ENCODE peak calls at places on chromosomes 3 and 15, in seven cellular contexts. F, T, M, S, K, B and I are unnamed samples.

GRCh38 chr15:99315636-99316035 is 64.4 kb downstream of the LRRC28 start:
- DNase-seq in S (no peak), F (no peak), B (no peak), M (no peak), T (no peak), K (no peak), I (no peak)

GRCh38 chr3:171906951-171907676 is 64.0 kb downstream of the TMEM212 start:
- DNase-seq in B (no peak), M (no peak), T (no peak), S (no peak), F (no peak), K (no peak), I (no peak)

GRCh38 chr3:64354221-64354620 is 129.0 kb upstream of the PRICKLE2 start:
- DNase-seq in S (no peak), T (no peak), M (no peak), B (no peak), F (no peak), K (no peak), I (no peak)

GRCh38 chr15:68055224-68055705 is 1.1 kb downstream of the PIAS1 start:
- DNase-seq in S (no peak), K (no peak), T (no peak), M (peak), B (peak), F (no peak), I (peak)

GRCh38 chr15:88835646-88836045 is 32.4 kb downstream of the ACAN start:
- DNase-seq in F (no peak), T (no peak), K (no peak), B (peak), S (no peak), M (peak), I (no peak)

GRCh38 chr3:151550642-151551041 is 89.8 kb upstream of the IGSF10 start:
- DNase-seq in M (no peak), S (no peak), T (no peak), F (no peak), K (no peak), B (no peak), I (no peak)

GRCh38 chr3:19216669-19217337 is 68.5 kb downstream of the KCNH8 start:
- DNase-seq in K (no peak), S (no peak), B (peak), M (no peak), F (no peak), T (peak), I (no peak)

GRCh38 chr3:119794971-119795612 is 13.2 kb downstream of the NR1I2 start:
- DNase-seq in T (peak), M (peak), B (peak), K (no peak), S (no peak), F (peak), I (no peak)

GRCh38 chr3:196198771-196199753 is 12.1 kb downstream of the ZDHHC19 start:
- DNase-seq in F (no peak), K (no peak), M (no peak), S (no peak), T (no peak), B (peak), I (no peak)

GRCh38 chr3:157444789-157445188 is 8.1 kb downstream of the PTX3 start:
- DNase-seq in M (peak), K (no peak), T (no peak), B (no peak), F (no peak), S (no peak), I (no peak)

GRCh38 chr3:157443873-157444770 is 7.5 kb downstream of the PTX3 start:
- DNase-seq in M (peak), T (no peak), B (no peak), S (no peak), K (no peak), F (no peak), I (no peak)

GRCh38 chr3:157445897-157446296 is 9.2 kb downstream of the PTX3 start:
- DNase-seq in F (no peak), K (no peak), T (no peak), S (no peak), B (peak), M (peak), I (no peak)

GRCh38 chr3:157442729-157443128 is 6.1 kb downstream of the PTX3 start:
- DNase-seq in S (no peak), B (no peak), M (peak), F (no peak), K (no peak), T (no peak), I (no peak)

GRCh38 chr3:157447026-157447694 is 10.5 kb downstream of the PTX3 start:
- DNase-seq in F (no peak), K (no peak), S (no peak), M (peak), T (no peak), B (peak), I (no peak)
- TF ChIP-seq CTCF in F (peak), K (no peak), S (no peak), M (peak), T (no peak), B (peak), I (no peak)

GRCh38 chr15:91289324-91289723 is 189.3 kb downstream of the SV2B start:
- DNase-seq in B (no peak), K (no peak), F (no peak), M (no peak), S (no peak), T (no peak), I (no peak)
- TF ChIP-seq CTCF in B (no peak), K (no peak), F (no peak), M (no peak), S (no peak), T (no peak), I (peak)

DNA sequence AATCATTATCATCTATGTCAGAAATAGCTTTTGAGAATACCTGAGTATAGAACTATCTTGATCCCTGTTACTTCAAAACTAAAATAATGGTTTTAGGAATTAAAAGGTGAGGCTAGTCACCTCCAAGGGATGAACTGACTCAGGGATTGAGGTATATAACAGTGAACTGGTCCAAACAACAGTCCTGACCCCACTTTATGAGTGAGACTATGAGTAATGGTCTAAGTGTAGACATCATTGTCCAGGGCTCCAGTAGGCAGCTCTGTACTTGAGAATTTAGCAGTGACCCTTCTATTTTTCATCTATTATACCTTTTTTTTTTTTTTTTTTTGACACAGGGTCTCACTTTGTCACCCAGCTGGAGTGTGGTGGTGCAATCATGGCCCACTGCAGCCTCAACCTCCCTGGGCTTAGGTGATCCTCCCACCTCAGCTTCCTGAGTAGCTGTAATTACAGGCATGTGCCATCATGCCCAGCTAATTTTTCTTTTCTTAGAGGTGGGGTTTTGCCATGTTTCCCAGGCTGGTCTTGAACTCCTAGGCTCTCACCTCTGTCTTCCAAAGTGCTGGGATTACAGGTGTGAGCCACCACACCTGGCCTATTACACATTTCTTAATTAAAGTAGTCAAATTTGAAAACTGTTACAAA is 36.3 kb downstream of the MLH1 start:
- DNase-seq in T (no peak), K (no peak), M (no peak), S (no peak), F (no peak), B (no peak), I (no peak)
- TF ChIP-seq CTCF in T (no peak), K (no peak), M (no peak), S (no peak), F (no peak), B (no peak), I (no peak)

DNA sequence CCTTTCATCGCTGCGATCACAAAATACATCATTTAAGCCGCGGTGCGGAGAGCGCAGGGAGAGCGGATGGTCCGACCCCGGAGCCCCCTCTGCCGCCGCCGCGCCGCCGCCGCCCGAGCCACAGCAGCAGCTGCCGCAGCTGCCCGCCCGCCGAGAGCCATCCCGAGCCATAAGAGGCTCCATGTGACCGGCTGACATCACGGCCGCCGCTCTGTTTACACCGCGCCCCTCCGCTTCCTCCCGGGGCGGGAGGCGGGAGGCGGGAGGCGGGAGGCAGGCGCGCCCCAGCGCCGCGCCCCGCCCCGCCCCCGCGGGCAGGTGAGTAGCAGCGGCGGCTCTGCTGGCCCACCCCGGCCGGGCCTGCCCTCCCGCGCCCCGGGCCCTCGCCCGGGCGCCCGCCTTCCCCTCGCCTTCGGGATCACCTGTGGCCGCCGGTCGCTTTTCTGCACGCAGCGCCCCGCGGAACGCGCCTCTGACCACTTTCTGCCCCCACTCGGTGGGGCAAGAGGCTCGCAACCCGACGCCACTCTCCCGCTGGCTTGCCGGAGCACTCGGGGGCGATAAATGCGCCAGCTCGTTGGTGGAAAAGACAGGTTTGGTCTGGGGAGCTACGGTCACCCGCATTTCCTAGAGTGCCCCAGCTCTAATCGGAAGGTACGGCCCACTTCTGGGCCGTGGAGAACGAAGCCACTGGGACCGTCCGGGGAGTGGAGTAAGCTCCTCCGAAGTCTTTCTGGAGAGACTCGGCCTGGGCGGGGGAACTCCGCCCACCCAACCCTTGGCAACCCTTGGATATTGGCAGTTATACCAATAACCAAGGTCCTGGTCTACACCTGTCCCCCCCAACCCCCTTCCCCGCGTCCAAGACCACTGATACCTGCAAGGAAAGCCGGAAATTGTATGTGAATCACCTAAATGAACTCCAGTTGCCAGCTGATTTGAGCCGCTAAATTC is 113.7 kb upstream of the ICE2 start:
- DNase-seq in K (peak), S (peak), B (peak), F (peak), M (peak), T (peak), I (peak)
- TF ChIP-seq CTCF in K (no peak), S (no peak), B (no peak), F (no peak), M (no peak), T (no peak), I (peak)

DNA sequence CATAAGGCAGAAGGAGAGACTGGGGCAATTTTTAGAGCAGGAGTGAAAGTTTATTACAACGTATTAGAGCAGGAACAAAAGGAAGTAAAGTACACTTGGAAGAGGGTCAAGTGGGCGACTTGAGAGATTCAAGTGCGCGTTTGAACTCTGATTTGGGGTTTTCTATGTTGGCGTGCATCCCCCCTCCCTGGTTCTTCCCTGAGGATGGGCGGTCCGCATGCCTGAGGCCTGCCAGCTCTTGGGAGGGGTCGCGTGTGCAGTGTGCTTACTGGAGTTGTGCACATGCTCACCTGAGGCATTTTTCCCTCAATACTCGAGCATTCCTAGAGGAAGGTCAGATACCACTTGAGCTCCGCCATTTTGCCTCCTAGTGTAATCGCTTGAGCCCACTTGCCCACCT is 10.4 kb upstream of the CHAC1 start:
- DNase-seq in S (no peak), F (no peak), K (no peak), T (no peak), M (no peak), B (no peak), I (no peak)
- TF ChIP-seq CTCF in S (no peak), F (no peak), K (no peak), T (no peak), M (no peak), B (no peak), I (no peak)

GRCh38 chr15:63041402-63041977 is 1.1 kb upstream of the TPM1 start:
- DNase-seq in B (no peak), T (peak), S (no peak), M (no peak), K (no peak), F (no peak), I (no peak)

GRCh38 chr15:63040954-63041353 is 1.6 kb upstream of the TPM1 start:
- DNase-seq in S (no peak), K (no peak), F (no peak), M (no peak), T (peak), B (no peak), I (no peak)

GRCh38 chr15:63042879-63043340 is 363 bp downstream of the TPM1 start:
- DNase-seq in M (peak), S (no peak), F (peak), T (peak), K (no peak), B (peak), I (no peak)

GRCh38 chr15:63043391-63044076 is 987 bp downstream of the TPM1 start:
- DNase-seq in T (peak), B (no peak), S (peak), M (no peak), F (no peak), K (no peak), I (no peak)

GRCh38 chr15:63041982-63042878 is at the start of gene TPM1:
- DNase-seq in T (peak), F (peak), B (peak), S (peak), K (peak), M (peak), I (peak)
- TF ChIP-seq CTCF in T (peak), F (peak), B (no peak), S (no peak), K (no peak), M (no peak), I (no peak)

GRCh38 chr3:155753038-155753647 is 8.3 kb upstream of the PLCH1 start:
- DNase-seq in B (peak), K (no peak), M (peak), S (no peak), F (no peak), T (no peak), I (no peak)
- TF ChIP-seq CTCF in B (peak), K (no peak), M (peak), S (no peak), F (peak), T (peak), I (peak)

DNA sequence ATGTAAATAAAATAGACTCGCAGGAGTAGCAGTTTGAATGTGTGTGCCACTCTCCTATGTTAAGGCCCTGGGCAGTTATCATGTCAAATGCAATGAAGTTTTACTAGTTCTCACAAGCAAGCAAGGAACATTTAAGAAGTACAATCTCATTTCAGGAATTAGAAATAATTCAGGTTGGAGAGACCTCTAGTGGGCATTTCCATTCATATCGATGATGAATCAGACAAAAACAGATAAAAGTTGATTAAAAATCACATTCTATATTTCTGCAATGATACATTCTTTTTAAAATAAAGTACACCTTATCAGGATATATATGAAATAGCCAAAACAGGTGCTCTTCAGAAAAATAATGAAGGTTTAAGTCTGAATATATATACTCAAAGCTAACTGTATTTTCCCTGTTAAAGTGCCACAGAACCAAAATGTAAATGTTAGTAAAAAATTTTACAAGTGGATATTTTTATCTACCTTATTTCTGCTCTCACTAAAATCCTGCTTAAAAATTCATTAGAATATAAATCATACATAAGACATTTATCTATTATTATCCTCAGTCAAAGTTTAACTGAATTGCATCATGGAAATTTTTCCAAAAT is 492.4 kb upstream of the FRG2C start:
- DNase-seq in B (peak), K (no peak), F (no peak), M (peak), S (no peak), T (no peak), I (no peak)
- TF ChIP-seq CTCF in B (no peak), K (peak), F (peak), M (peak), S (peak), T (peak), I (peak)